ENCODE peak calls at places on chromosomes 11 and 22, in eight cellular contexts. One of them, this sample, is unnamed.

GRCh38 chr11:62138630-62139425 is 15.0 kb downstream of the INCENP start:
- DNase-seq in EH: no peak
- DNase-seq in endothelial cell: no peak
- DNase-seq in aorta: peak
- DNase-seq in RWPE2: no peak
- DNase-seq in activated naive CD8-positive, alpha-beta T cell treated with anti-CD3 and anti-CD28 coated beads, Interleukin-2, amount 50 U/mL, for 24 hours: no peak
- DNase-seq in nephron progenitor cell: no peak
- DNase-seq in NCI-H774: no peak
- DNase-seq in this sample: no peak

GRCh38 chr11:2678396-2678795 is 21.4 kb downstream of the KCNQ1OT1 start:
- DNase-seq in EH: no peak
- DNase-seq in endothelial cell: no peak
- DNase-seq in aorta: no peak
- DNase-seq in RWPE2: no peak
- DNase-seq in activated naive CD8-positive, alpha-beta T cell treated with anti-CD3 and anti-CD28 coated beads, Interleukin-2, amount 50 U/mL, for 24 hours: no peak
- DNase-seq in nephron progenitor cell: no peak
- DNase-seq in NCI-H774: no peak
- DNase-seq in this sample: no peak

GRCh38 chr11:125245299-125245698 is 80.7 kb downstream of the PKNOX2 start:
- DNase-seq in EH: peak
- DNase-seq in endothelial cell: no peak
- DNase-seq in aorta: peak
- DNase-seq in RWPE2: no peak
- DNase-seq in activated naive CD8-positive, alpha-beta T cell treated with anti-CD3 and anti-CD28 coated beads, Interleukin-2, amount 50 U/mL, for 24 hours: no peak
- DNase-seq in nephron progenitor cell: no peak
- DNase-seq in NCI-H774: no peak
- DNase-seq in this sample: no peak

GRCh38 chr11:11045156-11045670 is 187.4 kb upstream of the ZBED5 start:
- DNase-seq in EH: no peak
- DNase-seq in endothelial cell: no peak
- DNase-seq in aorta: no peak
- DNase-seq in RWPE2: no peak
- DNase-seq in activated naive CD8-positive, alpha-beta T cell treated with anti-CD3 and anti-CD28 coated beads, Interleukin-2, amount 50 U/mL, for 24 hours: no peak
- DNase-seq in nephron progenitor cell: no peak
- DNase-seq in NCI-H774: no peak
- DNase-seq in this sample: no peak

GRCh38 chr22:27825174-27825573 is 23.6 kb upstream of the MN1 start:
- DNase-seq in EH: no peak
- DNase-seq in endothelial cell: no peak
- DNase-seq in aorta: no peak
- DNase-seq in RWPE2: no peak
- DNase-seq in activated naive CD8-positive, alpha-beta T cell treated with anti-CD3 and anti-CD28 coated beads, Interleukin-2, amount 50 U/mL, for 24 hours: peak
- DNase-seq in nephron progenitor cell: no peak
- DNase-seq in NCI-H774: no peak
- DNase-seq in this sample: no peak

GRCh38 chr11:58576792-58577440 is 1.3 kb upstream of the LPXN start:
- DNase-seq in EH: peak
- DNase-seq in endothelial cell: no peak
- DNase-seq in aorta: no peak
- DNase-seq in RWPE2: no peak
- DNase-seq in activated naive CD8-positive, alpha-beta T cell treated with anti-CD3 and anti-CD28 coated beads, Interleukin-2, amount 50 U/mL, for 24 hours: no peak
- DNase-seq in nephron progenitor cell: no peak
- DNase-seq in NCI-H774: no peak
- DNase-seq in this sample: no peak

GRCh38 chr11:33263549-33263948 is 6.4 kb downstream of the HIPK3 start:
- DNase-seq in EH: no peak
- DNase-seq in endothelial cell: no peak
- DNase-seq in aorta: no peak
- DNase-seq in RWPE2: no peak
- DNase-seq in activated naive CD8-positive, alpha-beta T cell treated with anti-CD3 and anti-CD28 coated beads, Interleukin-2, amount 50 U/mL, for 24 hours: no peak
- DNase-seq in nephron progenitor cell: no peak
- DNase-seq in NCI-H774: no peak
- DNase-seq in this sample: no peak

GRCh38 chr22:29476116-29476515 is 3.9 kb upstream of the NEFH start:
- DNase-seq in EH: peak
- DNase-seq in endothelial cell: peak
- DNase-seq in aorta: peak
- DNase-seq in RWPE2: no peak
- DNase-seq in activated naive CD8-positive, alpha-beta T cell treated with anti-CD3 and anti-CD28 coated beads, Interleukin-2, amount 50 U/mL, for 24 hours: no peak
- DNase-seq in nephron progenitor cell: no peak
- DNase-seq in NCI-H774: no peak
- DNase-seq in this sample: no peak

GRCh38 chr22:50526849-50527801 is 1.7 kb upstream of the SCO2 start:
- DNase-seq in EH: peak
- DNase-seq in endothelial cell: no peak
- DNase-seq in aorta: no peak
- DNase-seq in RWPE2: peak
- DNase-seq in activated naive CD8-positive, alpha-beta T cell treated with anti-CD3 and anti-CD28 coated beads, Interleukin-2, amount 50 U/mL, for 24 hours: peak
- DNase-seq in nephron progenitor cell: no peak
- DNase-seq in NCI-H774: no peak
- DNase-seq in this sample: no peak

GRCh38 chr22:36175892-36176291 is 15.3 kb upstream of the APOL3 start:
- DNase-seq in EH: no peak
- DNase-seq in endothelial cell: no peak
- DNase-seq in aorta: no peak
- DNase-seq in RWPE2: no peak
- DNase-seq in activated naive CD8-positive, alpha-beta T cell treated with anti-CD3 and anti-CD28 coated beads, Interleukin-2, amount 50 U/mL, for 24 hours: no peak
- DNase-seq in nephron progenitor cell: no peak
- DNase-seq in NCI-H774: no peak
- DNase-seq in this sample: no peak

GRCh38 chr11:69122642-69123431 is 32.9 kb upstream of the SMIM38 start:
- DNase-seq in EH: peak
- DNase-seq in endothelial cell: peak
- DNase-seq in aorta: peak
- DNase-seq in RWPE2: peak
- DNase-seq in activated naive CD8-positive, alpha-beta T cell treated with anti-CD3 and anti-CD28 coated beads, Interleukin-2, amount 50 U/mL, for 24 hours: peak
- DNase-seq in nephron progenitor cell: peak
- DNase-seq in NCI-H774: no peak
- DNase-seq in this sample: no peak

GRCh38 chr11:41533761-41534160 is 74.3 kb upstream of the LRRC4C start:
- DNase-seq in EH: no peak
- DNase-seq in endothelial cell: no peak
- DNase-seq in aorta: no peak
- DNase-seq in RWPE2: no peak
- DNase-seq in activated naive CD8-positive, alpha-beta T cell treated with anti-CD3 and anti-CD28 coated beads, Interleukin-2, amount 50 U/mL, for 24 hours: no peak
- DNase-seq in nephron progenitor cell: no peak
- DNase-seq in NCI-H774: no peak
- DNase-seq in this sample: no peak

GRCh38 chr11:107598225-107599139 is 7.5 kb downstream of the ELMOD1 start:
- DNase-seq in EH: peak
- DNase-seq in endothelial cell: peak
- DNase-seq in aorta: no peak
- DNase-seq in RWPE2: no peak
- DNase-seq in activated naive CD8-positive, alpha-beta T cell treated with anti-CD3 and anti-CD28 coated beads, Interleukin-2, amount 50 U/mL, for 24 hours: peak
- DNase-seq in nephron progenitor cell: peak
- DNase-seq in NCI-H774: no peak
- DNase-seq in this sample: no peak

GRCh38 chr22:46845281-46846153 is 83.1 kb downstream of the TBC1D22A start:
- DNase-seq in EH: peak
- DNase-seq in endothelial cell: no peak
- DNase-seq in aorta: no peak
- DNase-seq in RWPE2: no peak
- DNase-seq in activated naive CD8-positive, alpha-beta T cell treated with anti-CD3 and anti-CD28 coated beads, Interleukin-2, amount 50 U/mL, for 24 hours: no peak
- DNase-seq in nephron progenitor cell: no peak
- DNase-seq in NCI-H774: no peak
- DNase-seq in this sample: peak

GRCh38 chr11:11708256-11708655 is 86.5 kb upstream of the GALNT18 start:
- DNase-seq in EH: peak
- DNase-seq in endothelial cell: no peak
- DNase-seq in aorta: no peak
- DNase-seq in RWPE2: no peak
- DNase-seq in activated naive CD8-positive, alpha-beta T cell treated with anti-CD3 and anti-CD28 coated beads, Interleukin-2, amount 50 U/mL, for 24 hours: no peak
- DNase-seq in nephron progenitor cell: no peak
- DNase-seq in NCI-H774: no peak
- DNase-seq in this sample: no peak

GRCh38 chr11:69801513-69802335 is 17.5 kb downstream of the FGF3 start:
- DNase-seq in EH: peak
- DNase-seq in endothelial cell: peak
- DNase-seq in aorta: no peak
- DNase-seq in RWPE2: peak
- DNase-seq in activated naive CD8-positive, alpha-beta T cell treated with anti-CD3 and anti-CD28 coated beads, Interleukin-2, amount 50 U/mL, for 24 hours: peak
- DNase-seq in nephron progenitor cell: peak
- DNase-seq in NCI-H774: no peak
- DNase-seq in this sample: no peak

GRCh38 chr11:70646272-70647049 is 248.1 kb downstream of the CTTN start:
- DNase-seq in EH: no peak
- DNase-seq in endothelial cell: no peak
- DNase-seq in aorta: no peak
- DNase-seq in RWPE2: no peak
- DNase-seq in activated naive CD8-positive, alpha-beta T cell treated with anti-CD3 and anti-CD28 coated beads, Interleukin-2, amount 50 U/mL, for 24 hours: no peak
- DNase-seq in nephron progenitor cell: no peak
- DNase-seq in NCI-H774: no peak
- DNase-seq in this sample: no peak

GRCh38 chr11:78921517-78921916 is 346.9 kb upstream of the NARS2 start:
- DNase-seq in EH: no peak
- DNase-seq in endothelial cell: no peak
- DNase-seq in aorta: no peak
- DNase-seq in RWPE2: no peak
- DNase-seq in activated naive CD8-positive, alpha-beta T cell treated with anti-CD3 and anti-CD28 coated beads, Interleukin-2, amount 50 U/mL, for 24 hours: no peak
- DNase-seq in nephron progenitor cell: no peak
- DNase-seq in NCI-H774: no peak
- DNase-seq in this sample: no peak

GRCh38 chr11:110524227-110524626 is 94.5 kb downstream of the FDX1 start:
- DNase-seq in EH: peak
- DNase-seq in endothelial cell: no peak
- DNase-seq in aorta: no peak
- DNase-seq in RWPE2: no peak
- DNase-seq in activated naive CD8-positive, alpha-beta T cell treated with anti-CD3 and anti-CD28 coated beads, Interleukin-2, amount 50 U/mL, for 24 hours: no peak
- DNase-seq in nephron progenitor cell: no peak
- DNase-seq in NCI-H774: no peak
- DNase-seq in this sample: no peak

This sample was measured in NCI-H1694.